ENCODE peak calls at places on chromosome 5, in nine cellular contexts. S is stimulated activated CD8-positive, alpha-beta memory T cell treated with anti-CD3 and anti-CD28 coated beads, Interleukin-7, amount 100 ng/mL, for 24 hours; P is psoas muscle; F is activated T-helper 1 cell treated with anti-CD3 and anti-CD28 coated beads, Interleukin-2, amount 50 U/mL, for 16 hours; W is endothelial cell; G is Peyer's patch; O is endodermal cell; T is fibroblast of the conjunctiva; L is mesenchymal stem cell. Y is an unnamed sample.

GRCh38 chr5:78360674-78361225 is 333 bp downstream of the SCAMP1 start:
- DNase-seq in S (peak), P (peak), F (peak), W (peak), G (peak), O (peak), T (no peak), L (no peak), Y (no peak)

GRCh38 chr5:19584131-19584530 is 403.9 kb downstream of the CDH18 start:
- DNase-seq in S (no peak), P (no peak), F (no peak), W (no peak), G (no peak), O (no peak), T (no peak), L (no peak), Y (no peak)

GRCh38 chr5:157575096-157575872 is at the start of gene ADAM19:
- DNase-seq in S (no peak), P (peak), F (no peak), W (peak), G (peak), O (no peak), T (no peak), L (peak), Y (no peak)

GRCh38 chr5:154826-155225 is 36.5 kb upstream of the LRRC14B start:
- DNase-seq in S (no peak), P (no peak), F (no peak), W (no peak), G (no peak), O (no peak), T (no peak), L (no peak), Y (no peak)

GRCh38 chr5:135729582-135729879 is 104.9 kb upstream of the SLC25A48 start:
- DNase-seq in S (no peak), P (no peak), F (no peak), W (no peak), G (no peak), O (no peak), T (no peak), L (no peak), Y (no peak)

GRCh38 chr5:179344301-179345178 is 721 bp downstream of the ADAMTS2 start:
- DNase-seq in S (no peak), P (no peak), F (no peak), W (peak), G (no peak), O (peak), T (no peak), L (peak), Y (no peak)

GRCh38 chr5:55226934-55227737 is at the start of gene MCIDAS:
- DNase-seq in S (no peak), P (peak), F (no peak), W (peak), G (no peak), O (peak), T (no peak), L (peak), Y (no peak)

GRCh38 chr5:2188137-2188536 is 305.4 kb upstream of the IRX4 start:
- DNase-seq in S (no peak), P (no peak), F (no peak), W (no peak), G (no peak), O (no peak), T (no peak), L (no peak), Y (no peak)

GRCh38 chr5:27315541-27316282 is 277.3 kb upstream of the CDH9 start:
- DNase-seq in S (no peak), P (no peak), F (no peak), W (no peak), G (no peak), O (no peak), T (peak), L (peak), Y (no peak)

GRCh38 chr5:9034671-9035070 is 511.2 kb downstream of the SEMA5A start:
- DNase-seq in S (no peak), P (no peak), F (no peak), W (no peak), G (no peak), O (no peak), T (no peak), L (peak), Y (no peak)

GRCh38 chr5:72651109-72651508 is 143.9 kb upstream of the ZNF366 start:
- DNase-seq in S (no peak), P (no peak), F (no peak), W (no peak), G (no peak), O (no peak), T (no peak), L (peak), Y (no peak)

GRCh38 chr5:71972777-71973473 is 134.3 kb upstream of the MAP1B start:
- DNase-seq in S (no peak), P (no peak), F (no peak), W (no peak), G (no peak), O (no peak), T (no peak), L (peak), Y (no peak)

GRCh38 chr5:68130253-68130652 is 85.3 kb upstream of the PIK3R1 start:
- DNase-seq in S (no peak), P (no peak), F (no peak), W (no peak), G (no peak), O (no peak), T (no peak), L (no peak), Y (no peak)

GRCh38 chr5:111942661-111943401 is 185.8 kb upstream of the NREP start:
- DNase-seq in S (no peak), P (no peak), F (no peak), W (no peak), G (no peak), O (no peak), T (no peak), L (no peak), Y (no peak)

GRCh38 chr5:146466521-146467349 is 19.6 kb downstream of the TCERG1 start:
- DNase-seq in S (no peak), P (no peak), F (no peak), W (no peak), G (no peak), O (no peak), T (no peak), L (peak), Y (no peak)

GRCh38 chr5:124752854-124753720 is 6.6 kb upstream of the ZNF608 start:
- DNase-seq in S (no peak), P (no peak), F (no peak), W (no peak), G (no peak), O (no peak), T (no peak), L (no peak), Y (no peak)

GRCh38 chr5:8730194-8730593 is 815.7 kb downstream of the SEMA5A start:
- DNase-seq in S (no peak), P (no peak), F (no peak), W (no peak), G (no peak), O (no peak), T (no peak), L (peak), Y (no peak)

GRCh38 chr5:92729088-92729487 is 851.9 kb downstream of the NR2F1-AS1 start:
- DNase-seq in S (no peak), P (no peak), F (no peak), W (no peak), G (no peak), O (no peak), T (no peak), L (no peak), Y (no peak)

GRCh38 chr5:14504816-14505215 is 76.8 kb upstream of the OTULINL start:
- DNase-seq in S (no peak), P (no peak), F (no peak), W (no peak), G (no peak), O (no peak), T (no peak), L (no peak), Y (no peak)

Y was measured in SIG-M5.